ENCODE peak calls at places on chromosomes 13 and 19, in five cellular contexts. H, G, X, F and M are unnamed samples.

GRCh38 chr13:114112231-114112825 is 20.1 kb downstream of the RASA3 start:
- DNase-seq in G (no peak), X (peak), H (no peak), F (no peak), M (no peak)

GRCh38 chr13:30696278-30697176 is 38.8 kb upstream of the ALOX5AP start:
- DNase-seq in G (peak), F (no peak), X (no peak), H (no peak), M (peak)

GRCh38 chr13:25421602-25422001 is 49.8 kb downstream of the ATP8A2 start:
- DNase-seq in H (no peak), X (no peak), F (no peak), G (no peak), M (no peak)

GRCh38 chr19:48617146-48617937 is 1.6 kb downstream of the RPL18 start:
- DNase-seq in H (no peak), G (no peak), X (no peak), F (no peak), M (no peak)

GRCh38 chr13:32330438-32330837 is 15.1 kb downstream of the BRCA2 start:
- DNase-seq in F (no peak), H (no peak), G (no peak), X (no peak), M (no peak)

GRCh38 chr19:37329686-37330085 is 41.2 kb upstream of the ZNF527 start:
- DNase-seq in G (peak), X (peak), H (no peak), F (no peak), M (no peak)

GRCh38 chr19:5742051-5742450 is 21.6 kb downstream of the CATSPERD start:
- DNase-seq in G (no peak), X (no peak), H (no peak), F (no peak), M (no peak)

GRCh38 chr13:45786293-45786920 is 65.1 kb downstream of the SIAH3 start:
- DNase-seq in F (no peak), G (no peak), H (no peak), X (peak), M (no peak)

GRCh38 chr19:48405850-48406249 is 12.4 kb downstream of the GRIN2D start:
- DNase-seq in X (no peak), F (no peak), G (no peak), H (no peak), M (no peak)

GRCh38 chr19:5070922-5071321 is 102.0 kb downstream of the KDM4B start:
- DNase-seq in G (no peak), H (no peak), F (no peak), X (no peak), M (no peak)

GRCh38 chr19:4524808-4525562 is 6.7 kb upstream of the PLIN4 start:
- DNase-seq in H (peak), G (peak), X (peak), F (no peak), M (peak)

GRCh38 chr13:78609464-78610205 is 6.3 kb upstream of the POU4F1 start:
- DNase-seq in F (no peak), H (no peak), X (peak), G (peak), M (no peak)
- TF ChIP-seq REST in F (no peak), H (no peak), X (no peak), G (no peak), M (no peak)

GRCh38 chr19:35644206-35644986 is 2.9 kb downstream of the ETV2 start:
- DNase-seq in G (peak), H (peak), F (peak), X (peak), M (peak)
- TF ChIP-seq POLR2AphosphoS5 in G (no peak), H (peak), F (no peak), X (no peak), M (peak)

GRCh38 chr13:75770164-75771145 is 134.3 kb downstream of the LMO7 start:
- DNase-seq in F (no peak), H (no peak), X (no peak), G (no peak), M (no peak)
- TF ChIP-seq REST in F (no peak), H (no peak), X (no peak), G (no peak), M (no peak)

DNA sequence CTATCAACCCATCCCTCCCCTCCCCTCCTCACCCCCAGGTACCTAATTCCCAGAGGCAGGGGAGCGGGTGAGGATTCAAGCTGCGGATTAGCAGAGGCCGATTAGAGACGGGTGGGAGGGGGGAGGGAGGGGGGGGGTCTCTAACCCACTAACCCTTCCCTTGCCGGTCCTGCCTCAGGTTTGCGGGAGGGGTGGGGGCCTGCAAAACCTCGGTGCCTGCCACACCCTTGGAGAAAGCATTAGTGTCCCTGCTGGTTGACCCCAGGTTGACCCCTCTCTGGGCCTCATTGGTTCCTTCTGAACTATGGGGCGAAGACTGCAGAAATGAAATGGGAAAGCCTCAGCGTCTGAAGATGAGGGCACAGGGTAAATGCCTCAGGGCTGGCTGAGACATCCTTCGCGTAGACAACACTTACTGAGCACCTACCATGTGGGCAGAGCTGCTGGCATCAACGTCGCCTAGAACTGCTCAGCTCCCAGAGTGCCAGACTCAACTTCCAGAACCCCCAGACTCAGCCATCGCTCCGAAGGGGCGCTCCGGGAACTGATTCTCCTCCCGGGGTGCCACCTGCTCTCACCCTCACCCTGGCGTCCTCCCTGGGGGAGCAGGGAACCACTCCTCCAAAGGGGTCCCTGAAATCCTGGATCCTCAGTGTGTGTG is 8.5 kb upstream of the NFIC start:
- DNase-seq in X (no peak), G (peak), H (peak), F (no peak), M (no peak)
- TF ChIP-seq POLR2AphosphoS5 in X (no peak), G (peak), H (no peak), F (no peak), M (no peak)

DNA sequence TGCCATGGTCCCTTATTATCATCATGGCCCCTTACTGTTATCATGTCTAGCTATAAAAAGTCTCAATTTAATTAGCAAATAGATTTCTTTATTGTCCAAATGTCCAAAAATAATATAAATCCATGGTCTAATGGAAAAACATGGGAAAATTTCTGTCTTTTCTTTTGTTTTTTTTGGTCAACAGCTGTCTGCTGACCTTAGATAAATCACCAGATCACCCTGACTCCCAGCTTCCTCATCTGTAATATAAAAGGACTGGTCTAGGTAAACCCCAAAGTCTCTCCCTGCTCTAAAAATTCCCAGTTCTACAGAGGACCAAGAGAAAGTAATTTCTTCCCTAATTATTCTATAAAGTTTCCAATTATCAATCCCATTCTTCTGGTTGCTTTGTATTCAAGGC is 30.7 kb upstream of the RCBTB2 start:
- DNase-seq in G (no peak), X (no peak), F (no peak), H (no peak), M (no peak)
- TF ChIP-seq REST in G (no peak), X (no peak), F (no peak), H (no peak), M (no peak)

GRCh38 chr13:105894711-105895110 is 640.8 kb downstream of the EFNB2 start:
- DNase-seq in X (no peak), G (no peak), F (no peak), H (no peak), M (no peak)
- TF ChIP-seq POLR2AphosphoS5 in X (no peak), G (no peak), F (no peak), H (no peak), M (no peak)